ENCODE peak calls at places on chromosomes 7 and 10, in four cellular contexts. P, Q, H and C are unnamed samples.

GRCh38 chr10:3389093-3389492 is 216.5 kb upstream of the PITRM1 start:
- DNase-seq in Q (no peak), P (no peak), H (no peak), C (no peak)

GRCh38 chr10:73183882-73184281 is 16.0 kb downstream of the FAM149B1 start:
- DNase-seq in H (no peak), P (no peak), Q (peak), C (no peak)

GRCh38 chr7:73678862-73679261 is 4.4 kb downstream of the DNAJC30 start:
- DNase-seq in H (no peak), Q (no peak), P (no peak), C (no peak)

GRCh38 chr10:17882557-17882956 is 69.2 kb upstream of the SLC39A12 start:
- DNase-seq in Q (no peak), H (peak), P (no peak), C (no peak)

GRCh38 chr7:75691793-75692543 is 46.8 kb downstream of the HIP1 start:
- DNase-seq in Q (no peak), P (no peak), H (no peak), C (no peak)

GRCh38 chr10:110681023-110681681 is 37.0 kb downstream of the RBM20 start:
- DNase-seq in H (no peak), Q (peak), P (no peak), C (peak)

GRCh38 chr7:726084-726853 is at the start of gene DNAAF5:
- DNase-seq in Q (peak), H (peak), P (peak), C (peak)

GRCh38 chr7:92133133-92133736 is 1.0 kb downstream of the CYP51A1 start:
- DNase-seq in P (no peak), H (no peak), Q (no peak), C (no peak)

GRCh38 chr10:110569120-110569519 is 1.6 kb downstream of the SMC3 start:
- DNase-seq in H (no peak), Q (no peak), P (no peak), C (no peak)

GRCh38 chr7:52547301-52547920 is 488.0 kb upstream of the POM121L12 start:
- DNase-seq in H (no peak), Q (no peak), P (no peak), C (no peak)

GRCh38 chr10:58836991-58837390 is 324.3 kb downstream of the BICC1 start:
- DNase-seq in H (no peak), Q (no peak), P (no peak), C (no peak)

GRCh38 chr10:97393034-97393573 is 8.0 kb downstream of the RRP12 start:
- DNase-seq in P (no peak), H (no peak), Q (no peak), C (no peak)

GRCh38 chr7:425794-426188 is 93.9 kb downstream of the PDGFA start:
- DNase-seq in H (no peak), Q (no peak), P (no peak), C (no peak)

GRCh38 chr10:1548146-1548545 is 189.2 kb downstream of the ADARB2 start:
- DNase-seq in P (no peak), H (no peak), Q (no peak), C (no peak)

GRCh38 chr7:99108615-99109014 is 35.3 kb downstream of the SMURF1 start:
- DNase-seq in P (no peak), H (no peak), Q (peak), C (no peak)

GRCh38 chr10:132482090-132482489 is 55.5 kb upstream of the INPP5A start:
- DNase-seq in H (peak), P (peak), Q (peak), C (no peak)

GRCh38 chr7:8184241-8184640 is 77.7 kb downstream of the ICA1 start:
- DNase-seq in H (no peak), P (no peak), Q (no peak), C (no peak)

GRCh38 chr7:26417911-26418413 is 126.3 kb downstream of the SNX10 start:
- DNase-seq in H (no peak), Q (no peak), P (peak), C (no peak)

GRCh38 chr7:134611611-134612151 is 35.0 kb upstream of the BPGM start:
- DNase-seq in H (no peak), P (no peak), Q (no peak), C (no peak)

GRCh38 chr10:792792-793100 is 103.3 kb upstream of the DIP2C start:
- DNase-seq in H (no peak), P (no peak), Q (peak), C (no peak)

GRCh38 chr10:58102897-58103296 is 164.8 kb downstream of the IPMK start:
- DNase-seq in Q (no peak), H (no peak), P (no peak), C (no peak)

GRCh38 chr7:155427411-155428038 is 30.4 kb upstream of the EN2 start:
- DNase-seq in H (no peak), Q (no peak), P (no peak), C (no peak)

GRCh38 chr10:72152286-72152685 is 63.5 kb upstream of the ANAPC16 start:
- DNase-seq in Q (no peak), P (no peak), H (no peak), C (no peak)

GRCh38 chr7:99379043-99379577 is 4.6 kb downstream of the ARPC1B start:
- DNase-seq in H (peak), Q (peak), P (peak), C (peak)

GRCh38 chr10:131833446-131834080 is 67.2 kb upstream of the PPP2R2D start:
- DNase-seq in P (no peak), Q (no peak), H (no peak), C (no peak)

GRCh38 chr7:66627876-66628360 is 763 bp upstream of the KCTD7 start:
- DNase-seq in P (no peak), Q (no peak), H (no peak), C (no peak)

GRCh38 chr10:132808247-132808567 is 22.3 kb upstream of the NKX6-2 start:
- DNase-seq in H (no peak), Q (no peak), P (no peak), C (no peak)

DNA sequence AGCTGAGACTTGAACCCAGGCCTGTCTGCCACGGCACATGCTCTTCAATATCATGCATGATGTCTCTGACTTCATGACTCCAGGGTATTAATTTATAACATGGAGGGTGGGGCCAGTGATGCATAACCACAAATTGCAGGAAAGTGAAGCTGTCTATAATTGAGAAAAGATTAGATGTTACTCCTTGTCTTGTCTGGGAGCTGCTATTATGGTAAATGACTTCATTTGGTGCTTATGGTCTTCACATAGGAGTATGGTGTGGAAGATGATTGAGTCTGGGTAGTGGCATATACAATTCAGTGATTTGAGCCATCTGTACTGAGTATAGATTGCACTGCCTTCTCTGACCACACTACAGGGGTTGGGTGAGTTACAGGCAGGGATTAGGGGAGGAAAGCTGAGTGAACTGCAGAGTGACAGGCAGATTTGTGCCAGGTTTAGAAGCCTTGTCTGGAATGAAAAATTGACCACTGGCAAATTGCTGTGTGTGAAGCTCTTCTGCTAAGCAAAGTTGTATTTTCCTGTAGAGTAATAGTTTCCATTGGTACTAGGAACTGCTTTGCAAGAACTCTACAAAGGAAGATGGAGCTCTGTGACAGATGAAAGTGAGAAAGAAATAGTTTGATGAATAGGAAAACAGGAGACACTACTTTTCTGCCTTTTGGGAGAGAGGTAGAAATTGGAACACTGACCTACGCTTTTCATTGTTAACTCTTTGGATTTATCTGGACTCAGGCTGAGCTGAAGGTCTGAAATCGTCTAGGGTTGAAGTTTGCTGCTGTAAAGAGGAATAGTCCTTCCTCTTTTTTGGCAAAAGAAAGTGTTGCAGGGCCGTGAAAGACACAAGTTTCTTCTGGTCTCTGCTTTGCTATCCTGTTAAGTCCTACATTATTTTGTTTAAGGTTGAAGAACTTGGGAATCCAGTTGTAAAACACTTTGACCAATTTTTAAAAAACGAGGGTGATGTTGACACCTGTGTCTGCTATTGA is 2.7 kb downstream of the SND1 start:
- DNase-seq in P (no peak), Q (no peak), H (no peak), C (peak)
- TF ChIP-seq POLR2A in P (no peak), Q (no peak), H (no peak), C (no peak)

GRCh38 chr10:12844796-12845524 is 156.6 kb downstream of the CCDC3 start:
- DNase-seq in H (peak), P (peak), Q (peak), C (no peak)

GRCh38 chr10:12848439-12849173 is 152.9 kb downstream of the CCDC3 start:
- DNase-seq in H (no peak), Q (no peak), P (no peak), C (no peak)

GRCh38 chr10:12847361-12847975 is 154.0 kb downstream of the CCDC3 start:
- DNase-seq in Q (no peak), P (no peak), H (no peak), C (peak)

GRCh38 chr10:12849351-12850181 is 151.9 kb downstream of the CCDC3 start:
- DNase-seq in Q (no peak), P (peak), H (no peak), C (no peak)

GRCh38 chr10:12846718-12847117 is 154.8 kb downstream of the CCDC3 start:
- DNase-seq in Q (peak), H (peak), P (peak), C (no peak)
- TF ChIP-seq POLR2A in Q (no peak), H (no peak), P (no peak), C (no peak)

GRCh38 chr7:77667459-77668090 is 28.7 kb upstream of the RSBN1L start:
- DNase-seq in P (no peak), H (no peak), Q (peak), C (no peak)

GRCh38 chr7:77662869-77663268 is 33.4 kb upstream of the RSBN1L start:
- DNase-seq in P (no peak), H (no peak), Q (no peak), C (no peak)

GRCh38 chr7:77665161-77665560 is 31.1 kb upstream of the RSBN1L start:
- DNase-seq in H (no peak), Q (peak), P (no peak), C (no peak)

GRCh38 chr7:77658928-77659327 is 37.3 kb upstream of the RSBN1L start:
- DNase-seq in H (no peak), Q (no peak), P (no peak), C (no peak)

DNA sequence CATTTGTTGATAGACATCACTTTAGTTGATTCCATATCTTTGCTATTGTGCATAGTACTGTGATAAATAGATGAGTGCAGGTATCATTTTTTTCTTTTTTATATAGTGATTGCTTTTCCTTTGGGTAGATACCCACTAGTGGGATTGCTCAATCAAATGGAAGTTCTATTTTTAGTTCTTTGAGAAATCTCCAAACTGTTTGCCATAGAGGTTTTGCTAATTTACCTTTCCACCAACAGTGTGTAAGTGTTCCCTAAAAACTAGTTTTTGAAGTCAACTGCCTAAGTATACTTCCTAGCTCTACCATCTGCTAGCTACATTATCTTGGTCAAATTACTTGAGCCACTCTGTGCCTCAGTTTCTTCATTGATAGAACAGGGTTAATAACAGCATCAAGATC is 31.5 kb upstream of the RSBN1L start:
- DNase-seq in P (no peak), H (no peak), Q (no peak), C (no peak)
- TF ChIP-seq POLR2A in P (no peak), H (no peak), Q (no peak), C (no peak)

GRCh38 chr10:103145860-103146466 is 47.1 kb downstream of the NT5C2 start:
- DNase-seq in Q (peak), H (peak), P (peak), C (peak)
- TF ChIP-seq POLR2A in Q (no peak), H (no peak), P (no peak), C (no peak)

GRCh38 chr10:101001225-101002035 is 1.8 kb downstream of the LZTS2 start:
- DNase-seq in P (peak), H (peak), Q (peak), C (peak)
- TF ChIP-seq POLR2A in P (peak), H (peak), Q (peak), C (no peak)

GRCh38 chr10:127021771-127022170 is 116.5 kb downstream of the DOCK1 start:
- DNase-seq in P (no peak), Q (no peak), H (no peak), C (no peak)
- TF ChIP-seq POLR2A in P (no peak), Q (no peak), H (no peak), C (no peak)

DNA sequence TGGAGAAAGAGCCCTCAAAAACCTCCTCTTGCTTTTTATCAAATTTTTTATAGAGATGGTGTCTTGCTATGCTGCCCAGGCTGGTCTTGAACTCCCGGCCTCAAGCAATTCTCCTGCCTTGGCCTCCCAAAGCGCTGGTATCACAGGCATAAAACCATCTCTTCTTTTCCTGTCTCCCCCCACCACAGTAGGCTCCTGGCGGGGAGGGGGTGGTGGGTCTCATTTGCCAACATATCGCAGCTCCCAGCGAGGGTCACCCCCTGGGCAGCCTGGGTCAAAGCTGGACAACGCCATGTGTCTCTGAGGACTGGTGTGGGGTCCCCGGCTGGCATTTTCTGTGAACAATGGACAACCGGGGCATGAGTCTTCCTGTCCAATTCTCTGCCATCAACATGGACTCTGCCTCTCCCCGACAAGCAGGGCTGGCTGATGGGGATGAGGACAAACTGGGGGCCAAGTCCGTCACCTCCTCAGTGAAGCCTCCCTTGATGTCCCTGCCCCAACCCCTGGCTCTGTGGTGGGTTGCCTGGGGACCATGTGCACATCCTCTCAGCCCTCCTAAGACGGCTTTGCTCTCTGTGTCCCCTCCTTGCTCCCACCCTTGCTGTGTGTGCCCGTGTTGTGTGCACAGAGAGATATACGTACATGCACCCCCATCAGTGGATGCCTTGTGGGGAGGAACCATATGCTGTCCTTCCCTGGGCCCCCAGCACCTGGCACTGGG is 86.4 kb upstream of the GNA12 start:
- DNase-seq in Q (no peak), P (no peak), H (no peak), C (no peak)
- TF ChIP-seq POLR2A in Q (no peak), P (no peak), H (no peak), C (no peak)

DNA sequence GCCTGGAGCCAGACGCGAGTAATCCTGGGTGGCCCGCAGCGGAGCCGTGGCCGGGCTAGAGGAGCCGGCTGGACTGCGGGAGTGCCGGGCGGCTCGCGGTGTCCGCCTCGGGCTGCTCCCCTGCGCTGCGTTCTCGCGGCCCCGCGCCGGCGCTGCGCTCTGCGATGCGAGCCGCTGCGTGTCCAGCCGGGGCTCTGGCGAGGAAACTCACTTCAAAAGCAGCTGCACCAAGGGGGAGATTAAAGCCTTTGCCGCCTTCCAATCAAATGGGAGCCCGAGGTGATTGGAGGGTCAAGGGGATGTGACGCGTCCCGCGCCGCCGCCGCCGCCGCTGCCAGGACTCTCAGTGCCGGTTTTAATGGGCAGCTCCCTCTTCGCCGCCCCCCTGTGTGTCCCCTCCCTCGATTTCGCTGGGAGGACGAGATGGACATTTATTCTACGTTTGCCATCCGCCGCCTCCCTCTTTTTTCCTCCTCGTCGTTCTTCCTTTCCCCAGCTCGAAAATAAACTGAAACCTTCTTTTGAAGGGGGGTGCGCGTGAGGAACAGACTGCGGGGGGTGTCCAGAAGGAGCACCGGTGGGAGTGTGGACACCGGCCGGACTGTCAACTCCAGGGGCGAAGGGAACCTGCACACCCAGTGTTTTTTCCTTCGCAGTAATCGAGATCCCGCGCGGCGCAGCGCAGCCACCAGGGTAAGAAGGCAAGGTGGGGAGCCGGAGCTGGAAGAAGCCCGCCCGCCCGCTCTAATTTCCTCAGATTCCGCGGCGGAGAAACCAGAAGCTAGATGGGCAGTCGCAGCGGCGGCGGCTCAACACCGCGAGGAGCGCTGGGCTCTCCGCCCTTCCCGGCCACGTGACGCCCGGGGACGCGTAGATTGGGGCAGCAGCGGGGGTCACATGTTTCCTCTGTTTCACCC is at the start of gene ZNF503:
- DNase-seq in H (peak), Q (peak), P (peak), C (peak)
- TF ChIP-seq POLR2A in H (peak), Q (peak), P (peak), C (no peak)